ENCODE peak calls at places on chromosome 18, in four cellular contexts. One of them, this sample, is unnamed.
A peak's percentile ranks its signal among the peaks of the same experiment; 100 is the strongest.

GRCh38 chr18:75592527-75592926 is 165.0 kb upstream of the SMIM21 start:
- DNase-seq in A549: no peak
- DNase-seq in AG04450: no peak
- DNase-seq in stimulated activated naive B cell treated with anti-CD40 and anti-IgM and Interleukin-4, amounts not matched to agents 10 μg/mL and 1 μg/mL and 100 μg/mL, for 72 hours: no peak
- DNase-seq in this sample: no peak

GRCh38 chr18:22558945-22559385 is 141.2 kb upstream of the CTAGE1 start:
- DNase-seq in A549: peak; percentile 44
- DNase-seq in AG04450: no peak
- DNase-seq in stimulated activated naive B cell treated with anti-CD40 and anti-IgM and Interleukin-4, amounts not matched to agents 10 μg/mL and 1 μg/mL and 100 μg/mL, for 72 hours: no peak
- DNase-seq in this sample: peak; percentile 27

GRCh38 chr18:75247041-75247551 is 36.5 kb downstream of the TSHZ1 start:
- DNase-seq in A549: no peak
- DNase-seq in AG04450: no peak
- DNase-seq in stimulated activated naive B cell treated with anti-CD40 and anti-IgM and Interleukin-4, amounts not matched to agents 10 μg/mL and 1 μg/mL and 100 μg/mL, for 72 hours: no peak
- DNase-seq in this sample: no peak

GRCh38 chr18:7155092-7155491 is 37.5 kb upstream of the LAMA1 start:
- DNase-seq in A549: no peak
- DNase-seq in AG04450: no peak
- DNase-seq in stimulated activated naive B cell treated with anti-CD40 and anti-IgM and Interleukin-4, amounts not matched to agents 10 μg/mL and 1 μg/mL and 100 μg/mL, for 72 hours: no peak
- DNase-seq in this sample: no peak

GRCh38 chr18:63379639-63379962 is 12.6 kb upstream of the KDSR start:
- DNase-seq in A549: no peak
- DNase-seq in AG04450: no peak
- DNase-seq in stimulated activated naive B cell treated with anti-CD40 and anti-IgM and Interleukin-4, amounts not matched to agents 10 μg/mL and 1 μg/mL and 100 μg/mL, for 72 hours: no peak
- DNase-seq in this sample: no peak

GRCh38 chr18:49723648-49724180 is 89.6 kb downstream of the ACAA2 start:
- DNase-seq in A549: no peak
- DNase-seq in AG04450: no peak
- DNase-seq in stimulated activated naive B cell treated with anti-CD40 and anti-IgM and Interleukin-4, amounts not matched to agents 10 μg/mL and 1 μg/mL and 100 μg/mL, for 72 hours: no peak
- DNase-seq in this sample: peak; percentile 30

GRCh38 chr18:54999016-54999415 is 39.8 kb upstream of the CCDC68 start:
- DNase-seq in A549: no peak
- DNase-seq in AG04450: no peak
- DNase-seq in stimulated activated naive B cell treated with anti-CD40 and anti-IgM and Interleukin-4, amounts not matched to agents 10 μg/mL and 1 μg/mL and 100 μg/mL, for 72 hours: no peak
- DNase-seq in this sample: no peak

GRCh38 chr18:59562751-59563150 is 134.5 kb downstream of the CCBE1 start:
- DNase-seq in A549: no peak
- DNase-seq in AG04450: no peak
- DNase-seq in stimulated activated naive B cell treated with anti-CD40 and anti-IgM and Interleukin-4, amounts not matched to agents 10 μg/mL and 1 μg/mL and 100 μg/mL, for 72 hours: no peak
- DNase-seq in this sample: no peak

GRCh38 chr18:23238152-23238531 is 102.9 kb downstream of the CABLES1 start:
- DNase-seq in A549: no peak
- DNase-seq in AG04450: no peak
- DNase-seq in stimulated activated naive B cell treated with anti-CD40 and anti-IgM and Interleukin-4, amounts not matched to agents 10 μg/mL and 1 μg/mL and 100 μg/mL, for 72 hours: no peak
- DNase-seq in this sample: peak; percentile 46

GRCh38 chr18:24609249-24609648 is 148.8 kb downstream of the HRH4 start:
- DNase-seq in A549: no peak
- DNase-seq in AG04450: no peak
- DNase-seq in stimulated activated naive B cell treated with anti-CD40 and anti-IgM and Interleukin-4, amounts not matched to agents 10 μg/mL and 1 μg/mL and 100 μg/mL, for 72 hours: no peak
- DNase-seq in this sample: no peak

GRCh38 chr18:79877163-79878091 is 74.0 kb downstream of the SLC66A2 start:
- DNase-seq in A549: no peak
- DNase-seq in AG04450: no peak
- DNase-seq in stimulated activated naive B cell treated with anti-CD40 and anti-IgM and Interleukin-4, amounts not matched to agents 10 μg/mL and 1 μg/mL and 100 μg/mL, for 72 hours: no peak
- DNase-seq in this sample: no peak

GRCh38 chr18:79897940-79898625 is 53.4 kb downstream of the SLC66A2 start:
- DNase-seq in A549: no peak
- DNase-seq in AG04450: no peak
- DNase-seq in stimulated activated naive B cell treated with anti-CD40 and anti-IgM and Interleukin-4, amounts not matched to agents 10 μg/mL and 1 μg/mL and 100 μg/mL, for 72 hours: no peak
- DNase-seq in this sample: no peak

GRCh38 chr18:40832362-40832761 is 1122.7 kb upstream of the PIK3C3 start:
- DNase-seq in A549: no peak
- DNase-seq in AG04450: no peak
- DNase-seq in stimulated activated naive B cell treated with anti-CD40 and anti-IgM and Interleukin-4, amounts not matched to agents 10 μg/mL and 1 μg/mL and 100 μg/mL, for 72 hours: no peak
- DNase-seq in this sample: no peak